ENCODE peak calls at places on chromosomes 12 and 14, in six cellular contexts. One of them, this sample, is unnamed.

GRCh38 chr12:50234347-50234746 is 49.0 kb downstream of the LIMA1 start:
- DNase-seq in A549: peak
- DNase-seq in DMS153: no peak
- DNase-seq in BE2C: no peak
- DNase-seq in M059J: peak
- DNase-seq in Kasumi-1: no peak
- DNase-seq in this sample: no peak

GRCh38 chr12:75862692-75863471 is 168.7 kb downstream of the PHLDA1 start:
- DNase-seq in A549: peak
- DNase-seq in Kasumi-1: no peak
- DNase-seq in M059J: peak
- DNase-seq in BE2C: no peak
- DNase-seq in DMS153: peak
- DNase-seq in this sample: peak

GRCh38 chr12:131843527-131843926 is 15.3 kb downstream of the MMP17 start:
- DNase-seq in DMS153: no peak
- DNase-seq in Kasumi-1: no peak
- DNase-seq in A549: no peak
- DNase-seq in BE2C: no peak
- DNase-seq in M059J: no peak
- DNase-seq in this sample: no peak

GRCh38 chr14:57865450-57866198 is at the start of gene SLC35F4:
- DNase-seq in DMS153: no peak
- DNase-seq in BE2C: peak
- DNase-seq in M059J: peak
- DNase-seq in A549: no peak
- DNase-seq in Kasumi-1: no peak
- DNase-seq in this sample: peak

GRCh38 chr12:120368789-120369475 is at the start of gene MSI1:
- DNase-seq in BE2C: no peak
- DNase-seq in M059J: no peak
- DNase-seq in DMS153: no peak
- DNase-seq in A549: no peak
- DNase-seq in Kasumi-1: no peak
- DNase-seq in this sample: peak

GRCh38 chr12:7013101-7013500 is 5.2 kb downstream of the LPCAT3 start:
- DNase-seq in DMS153: no peak
- DNase-seq in M059J: no peak
- DNase-seq in Kasumi-1: no peak
- DNase-seq in BE2C: no peak
- DNase-seq in A549: no peak
- DNase-seq in this sample: no peak

GRCh38 chr12:25723286-25723685 is 170.2 kb upstream of the LMNTD1 start:
- DNase-seq in BE2C: no peak
- DNase-seq in A549: no peak
- DNase-seq in M059J: no peak
- DNase-seq in Kasumi-1: no peak
- DNase-seq in DMS153: no peak
- DNase-seq in this sample: peak

GRCh38 chr12:130689408-130690405 is 26.4 kb downstream of the RIMBP2 start:
- DNase-seq in M059J: no peak
- DNase-seq in A549: no peak
- DNase-seq in DMS153: no peak
- DNase-seq in Kasumi-1: no peak
- DNase-seq in BE2C: no peak
- DNase-seq in this sample: no peak

GRCh38 chr14:26992403-26993115 is 394.7 kb upstream of the NOVA1 start:
- DNase-seq in M059J: no peak
- DNase-seq in BE2C: no peak
- DNase-seq in A549: peak
- DNase-seq in DMS153: no peak
- DNase-seq in Kasumi-1: no peak
- DNase-seq in this sample: no peak

This sample was measured in astrocyte of the hippocampus.